ENCODE peak calls at places on chromosome 17, in ten cellular contexts. One of them, this sample, is unnamed.

GRCh38 chr17:40374965-40375498 is 10.5 kb upstream of the GJD3 start:
- DNase-seq in EL: no peak
- DNase-seq in stimulated activated naive B cell treated with anti-CD40 and anti-IgM and Interleukin-4, amounts not matched to agents 10 μg/mL and 1 μg/mL and 100 μg/mL, for 72 hours: no peak
- DNase-seq in HL-60: no peak
- DNase-seq in A549: no peak
- DNase-seq in A172: no peak
- DNase-seq in effector CD4-positive, alpha-beta T cell: no peak
- DNase-seq in uterus: no peak
- DNase-seq in DMS 273 treated with DMSO at 0.1 percent for 48 hours: no peak
- DNase-seq in fibroblast of lung: no peak
- DNase-seq in this sample: no peak

GRCh38 chr17:72931163-72931562 is 161.3 kb downstream of the SLC39A11 start:
- DNase-seq in HL-60: no peak
- DNase-seq in EL: no peak
- DNase-seq in A172: no peak
- DNase-seq in uterus: no peak
- DNase-seq in DMS 273 treated with DMSO at 0.1 percent for 48 hours: no peak
- DNase-seq in fibroblast of lung: no peak
- DNase-seq in effector CD4-positive, alpha-beta T cell: no peak
- DNase-seq in stimulated activated naive B cell treated with anti-CD40 and anti-IgM and Interleukin-4, amounts not matched to agents 10 μg/mL and 1 μg/mL and 100 μg/mL, for 72 hours: no peak
- DNase-seq in A549: no peak
- DNase-seq in this sample: no peak

GRCh38 chr17:19703106-19703775 is 13.1 kb downstream of the SLC47A2 start:
- DNase-seq in DMS 273 treated with DMSO at 0.1 percent for 48 hours: peak
- DNase-seq in A549: no peak
- DNase-seq in EL: no peak
- DNase-seq in fibroblast of lung: no peak
- DNase-seq in uterus: no peak
- DNase-seq in stimulated activated naive B cell treated with anti-CD40 and anti-IgM and Interleukin-4, amounts not matched to agents 10 μg/mL and 1 μg/mL and 100 μg/mL, for 72 hours: no peak
- DNase-seq in A172: no peak
- DNase-seq in effector CD4-positive, alpha-beta T cell: no peak
- DNase-seq in HL-60: no peak
- DNase-seq in this sample: no peak

GRCh38 chr17:1241904-1242303 is 28.3 kb upstream of the BHLHA9 start:
- DNase-seq in stimulated activated naive B cell treated with anti-CD40 and anti-IgM and Interleukin-4, amounts not matched to agents 10 μg/mL and 1 μg/mL and 100 μg/mL, for 72 hours: no peak
- DNase-seq in uterus: peak
- DNase-seq in A549: no peak
- DNase-seq in effector CD4-positive, alpha-beta T cell: no peak
- DNase-seq in EL: no peak
- DNase-seq in fibroblast of lung: peak
- DNase-seq in A172: no peak
- DNase-seq in DMS 273 treated with DMSO at 0.1 percent for 48 hours: no peak
- DNase-seq in HL-60: no peak
- DNase-seq in this sample: peak

GRCh38 chr17:34542700-34543336 is 36.6 kb upstream of the TMEM132E start:
- DNase-seq in stimulated activated naive B cell treated with anti-CD40 and anti-IgM and Interleukin-4, amounts not matched to agents 10 μg/mL and 1 μg/mL and 100 μg/mL, for 72 hours: peak
- DNase-seq in HL-60: peak
- DNase-seq in effector CD4-positive, alpha-beta T cell: peak
- DNase-seq in fibroblast of lung: peak
- DNase-seq in uterus: peak
- DNase-seq in A172: no peak
- DNase-seq in DMS 273 treated with DMSO at 0.1 percent for 48 hours: no peak
- DNase-seq in A549: peak
- DNase-seq in EL: peak
- DNase-seq in this sample: peak

GRCh38 chr17:45394913-45395568 is 37.6 kb downstream of the ARHGAP27 start:
- DNase-seq in HL-60: no peak
- DNase-seq in uterus: peak
- DNase-seq in A549: peak
- DNase-seq in EL: peak
- DNase-seq in effector CD4-positive, alpha-beta T cell: no peak
- DNase-seq in fibroblast of lung: peak
- DNase-seq in stimulated activated naive B cell treated with anti-CD40 and anti-IgM and Interleukin-4, amounts not matched to agents 10 μg/mL and 1 μg/mL and 100 μg/mL, for 72 hours: no peak
- DNase-seq in A172: peak
- DNase-seq in DMS 273 treated with DMSO at 0.1 percent for 48 hours: no peak
- DNase-seq in this sample: peak

GRCh38 chr17:54007855-54008254 is 185.1 kb downstream of the KIF2B start:
- DNase-seq in A549: no peak
- DNase-seq in A172: no peak
- DNase-seq in uterus: no peak
- DNase-seq in HL-60: no peak
- DNase-seq in fibroblast of lung: no peak
- DNase-seq in DMS 273 treated with DMSO at 0.1 percent for 48 hours: no peak
- DNase-seq in EL: no peak
- DNase-seq in stimulated activated naive B cell treated with anti-CD40 and anti-IgM and Interleukin-4, amounts not matched to agents 10 μg/mL and 1 μg/mL and 100 μg/mL, for 72 hours: no peak
- DNase-seq in effector CD4-positive, alpha-beta T cell: no peak
- DNase-seq in this sample: no peak

GRCh38 chr17:74601944-74602572 is 10.0 kb upstream of the CD300LD start:
- DNase-seq in effector CD4-positive, alpha-beta T cell: no peak
- DNase-seq in HL-60: peak
- DNase-seq in stimulated activated naive B cell treated with anti-CD40 and anti-IgM and Interleukin-4, amounts not matched to agents 10 μg/mL and 1 μg/mL and 100 μg/mL, for 72 hours: no peak
- DNase-seq in EL: peak
- DNase-seq in A172: peak
- DNase-seq in A549: peak
- DNase-seq in fibroblast of lung: peak
- DNase-seq in DMS 273 treated with DMSO at 0.1 percent for 48 hours: no peak
- DNase-seq in uterus: no peak
- DNase-seq in this sample: peak

GRCh38 chr17:74742153-74742515 is 5.1 kb downstream of the RAB37 start:
- DNase-seq in stimulated activated naive B cell treated with anti-CD40 and anti-IgM and Interleukin-4, amounts not matched to agents 10 μg/mL and 1 μg/mL and 100 μg/mL, for 72 hours: no peak
- DNase-seq in EL: peak
- DNase-seq in effector CD4-positive, alpha-beta T cell: no peak
- DNase-seq in DMS 273 treated with DMSO at 0.1 percent for 48 hours: no peak
- DNase-seq in A549: no peak
- DNase-seq in uterus: no peak
- DNase-seq in A172: peak
- DNase-seq in fibroblast of lung: no peak
- DNase-seq in HL-60: no peak
- DNase-seq in this sample: no peak

GRCh38 chr17:39213852-39214251 is 11.9 kb downstream of the STAC2 start:
- DNase-seq in EL: peak
- DNase-seq in A172: peak
- DNase-seq in A549: peak
- DNase-seq in effector CD4-positive, alpha-beta T cell: no peak
- DNase-seq in stimulated activated naive B cell treated with anti-CD40 and anti-IgM and Interleukin-4, amounts not matched to agents 10 μg/mL and 1 μg/mL and 100 μg/mL, for 72 hours: no peak
- DNase-seq in uterus: no peak
- DNase-seq in HL-60: no peak
- DNase-seq in fibroblast of lung: peak
- DNase-seq in DMS 273 treated with DMSO at 0.1 percent for 48 hours: no peak
- DNase-seq in this sample: peak

GRCh38 chr17:14747576-14747940 is 446.7 kb downstream of the HS3ST3B1 start:
- DNase-seq in stimulated activated naive B cell treated with anti-CD40 and anti-IgM and Interleukin-4, amounts not matched to agents 10 μg/mL and 1 μg/mL and 100 μg/mL, for 72 hours: no peak
- DNase-seq in effector CD4-positive, alpha-beta T cell: no peak
- DNase-seq in EL: no peak
- DNase-seq in uterus: no peak
- DNase-seq in A549: no peak
- DNase-seq in A172: no peak
- DNase-seq in fibroblast of lung: no peak
- DNase-seq in HL-60: no peak
- DNase-seq in DMS 273 treated with DMSO at 0.1 percent for 48 hours: no peak
- DNase-seq in this sample: no peak

GRCh38 chr17:8894673-8895578 is 27.5 kb upstream of the PIK3R6 start:
- DNase-seq in effector CD4-positive, alpha-beta T cell: peak
- DNase-seq in HL-60: no peak
- DNase-seq in uterus: no peak
- DNase-seq in stimulated activated naive B cell treated with anti-CD40 and anti-IgM and Interleukin-4, amounts not matched to agents 10 μg/mL and 1 μg/mL and 100 μg/mL, for 72 hours: no peak
- DNase-seq in A172: peak
- DNase-seq in EL: peak
- DNase-seq in A549: peak
- DNase-seq in fibroblast of lung: peak
- DNase-seq in DMS 273 treated with DMSO at 0.1 percent for 48 hours: peak
- DNase-seq in this sample: peak

GRCh38 chr17:55496094-55496881 is 15.0 kb downstream of the SMIM36 start:
- DNase-seq in A549: peak
- DNase-seq in fibroblast of lung: peak
- DNase-seq in EL: peak
- DNase-seq in A172: peak
- DNase-seq in DMS 273 treated with DMSO at 0.1 percent for 48 hours: peak
- DNase-seq in stimulated activated naive B cell treated with anti-CD40 and anti-IgM and Interleukin-4, amounts not matched to agents 10 μg/mL and 1 μg/mL and 100 μg/mL, for 72 hours: no peak
- DNase-seq in uterus: no peak
- DNase-seq in HL-60: peak
- DNase-seq in effector CD4-positive, alpha-beta T cell: no peak
- DNase-seq in this sample: no peak

GRCh38 chr17:27319536-27320221 is 25.8 kb downstream of the WSB1 start:
- DNase-seq in A172: peak
- DNase-seq in A549: no peak
- DNase-seq in fibroblast of lung: peak
- DNase-seq in uterus: peak
- DNase-seq in DMS 273 treated with DMSO at 0.1 percent for 48 hours: peak
- DNase-seq in HL-60: no peak
- DNase-seq in EL: no peak
- DNase-seq in stimulated activated naive B cell treated with anti-CD40 and anti-IgM and Interleukin-4, amounts not matched to agents 10 μg/mL and 1 μg/mL and 100 μg/mL, for 72 hours: no peak
- DNase-seq in effector CD4-positive, alpha-beta T cell: no peak
- DNase-seq in this sample: peak

GRCh38 chr17:1470774-1471462 is 14.9 kb upstream of the CRK start:
- DNase-seq in DMS 273 treated with DMSO at 0.1 percent for 48 hours: no peak
- DNase-seq in A549: no peak
- DNase-seq in HL-60: no peak
- DNase-seq in EL: no peak
- DNase-seq in uterus: no peak
- DNase-seq in fibroblast of lung: no peak
- DNase-seq in effector CD4-positive, alpha-beta T cell: no peak
- DNase-seq in A172: no peak
- DNase-seq in stimulated activated naive B cell treated with anti-CD40 and anti-IgM and Interleukin-4, amounts not matched to agents 10 μg/mL and 1 μg/mL and 100 μg/mL, for 72 hours: no peak
- DNase-seq in this sample: no peak

GRCh38 chr17:66301864-66302741 is at the start of gene PRKCA:
- DNase-seq in DMS 273 treated with DMSO at 0.1 percent for 48 hours: peak
- DNase-seq in EL: peak
- DNase-seq in stimulated activated naive B cell treated with anti-CD40 and anti-IgM and Interleukin-4, amounts not matched to agents 10 μg/mL and 1 μg/mL and 100 μg/mL, for 72 hours: peak
- DNase-seq in A549: peak
- DNase-seq in effector CD4-positive, alpha-beta T cell: peak
- DNase-seq in HL-60: peak
- DNase-seq in uterus: peak
- DNase-seq in A172: peak
- DNase-seq in fibroblast of lung: peak
- DNase-seq in this sample: peak

GRCh38 chr17:55735784-55736405 is 13.2 kb upstream of the TMEM100 start:
- DNase-seq in EL: peak
- DNase-seq in effector CD4-positive, alpha-beta T cell: no peak
- DNase-seq in fibroblast of lung: peak
- DNase-seq in A549: peak
- DNase-seq in uterus: peak
- DNase-seq in DMS 273 treated with DMSO at 0.1 percent for 48 hours: no peak
- DNase-seq in stimulated activated naive B cell treated with anti-CD40 and anti-IgM and Interleukin-4, amounts not matched to agents 10 μg/mL and 1 μg/mL and 100 μg/mL, for 72 hours: peak
- DNase-seq in HL-60: no peak
- DNase-seq in A172: peak
- DNase-seq in this sample: peak

GRCh38 chr17:4136373-4136772 is 6.5 kb downstream of the ZZEF1 start:
- DNase-seq in fibroblast of lung: peak
- DNase-seq in EL: no peak
- DNase-seq in DMS 273 treated with DMSO at 0.1 percent for 48 hours: no peak
- DNase-seq in stimulated activated naive B cell treated with anti-CD40 and anti-IgM and Interleukin-4, amounts not matched to agents 10 μg/mL and 1 μg/mL and 100 μg/mL, for 72 hours: no peak
- DNase-seq in HL-60: no peak
- DNase-seq in A172: no peak
- DNase-seq in uterus: no peak
- DNase-seq in effector CD4-positive, alpha-beta T cell: no peak
- DNase-seq in A549: no peak
- DNase-seq in this sample: peak

GRCh38 chr17:28746611-28747045 is 2.8 kb downstream of the TRAF4 start:
- DNase-seq in stimulated activated naive B cell treated with anti-CD40 and anti-IgM and Interleukin-4, amounts not matched to agents 10 μg/mL and 1 μg/mL and 100 μg/mL, for 72 hours: no peak
- DNase-seq in A172: peak
- DNase-seq in effector CD4-positive, alpha-beta T cell: no peak
- DNase-seq in uterus: no peak
- DNase-seq in EL: no peak
- DNase-seq in HL-60: no peak
- DNase-seq in fibroblast of lung: no peak
- DNase-seq in DMS 273 treated with DMSO at 0.1 percent for 48 hours: peak
- DNase-seq in A549: no peak
- DNase-seq in this sample: peak

GRCh38 chr17:9959377-9959981 is 54.4 kb upstream of the RCVRN start:
- DNase-seq in effector CD4-positive, alpha-beta T cell: no peak
- DNase-seq in A172: peak
- DNase-seq in HL-60: no peak
- DNase-seq in stimulated activated naive B cell treated with anti-CD40 and anti-IgM and Interleukin-4, amounts not matched to agents 10 μg/mL and 1 μg/mL and 100 μg/mL, for 72 hours: peak
- DNase-seq in A549: peak
- DNase-seq in DMS 273 treated with DMSO at 0.1 percent for 48 hours: peak
- DNase-seq in fibroblast of lung: peak
- DNase-seq in uterus: peak
- DNase-seq in EL: peak
- DNase-seq in this sample: peak

GRCh38 chr17:68048996-68049395 is 13.5 kb downstream of the KPNA2 start:
- DNase-seq in A549: no peak
- DNase-seq in stimulated activated naive B cell treated with anti-CD40 and anti-IgM and Interleukin-4, amounts not matched to agents 10 μg/mL and 1 μg/mL and 100 μg/mL, for 72 hours: no peak
- DNase-seq in uterus: no peak
- DNase-seq in A172: peak
- DNase-seq in EL: peak
- DNase-seq in fibroblast of lung: no peak
- DNase-seq in effector CD4-positive, alpha-beta T cell: no peak
- DNase-seq in HL-60: no peak
- DNase-seq in DMS 273 treated with DMSO at 0.1 percent for 48 hours: peak
- DNase-seq in this sample: no peak

GRCh38 chr17:79631640-79632431 is 21.0 kb upstream of the RBFOX3 start:
- DNase-seq in HL-60: no peak
- DNase-seq in effector CD4-positive, alpha-beta T cell: no peak
- DNase-seq in DMS 273 treated with DMSO at 0.1 percent for 48 hours: no peak
- DNase-seq in uterus: peak
- DNase-seq in A549: no peak
- DNase-seq in EL: no peak
- DNase-seq in stimulated activated naive B cell treated with anti-CD40 and anti-IgM and Interleukin-4, amounts not matched to agents 10 μg/mL and 1 μg/mL and 100 μg/mL, for 72 hours: no peak
- DNase-seq in A172: no peak
- DNase-seq in fibroblast of lung: no peak
- DNase-seq in this sample: no peak

GRCh38 chr17:13001991-13002615 is 15.7 kb downstream of the ELAC2 start:
- DNase-seq in DMS 273 treated with DMSO at 0.1 percent for 48 hours: no peak
- DNase-seq in EL: no peak
- DNase-seq in effector CD4-positive, alpha-beta T cell: no peak
- DNase-seq in fibroblast of lung: peak
- DNase-seq in HL-60: no peak
- DNase-seq in stimulated activated naive B cell treated with anti-CD40 and anti-IgM and Interleukin-4, amounts not matched to agents 10 μg/mL and 1 μg/mL and 100 μg/mL, for 72 hours: no peak
- DNase-seq in uterus: no peak
- DNase-seq in A172: no peak
- DNase-seq in A549: no peak
- DNase-seq in this sample: peak

GRCh38 chr17:46109603-46110189 is 83.5 kb downstream of the KANSL1 start:
- DNase-seq in effector CD4-positive, alpha-beta T cell: no peak
- DNase-seq in uterus: no peak
- DNase-seq in HL-60: no peak
- DNase-seq in A172: no peak
- DNase-seq in stimulated activated naive B cell treated with anti-CD40 and anti-IgM and Interleukin-4, amounts not matched to agents 10 μg/mL and 1 μg/mL and 100 μg/mL, for 72 hours: no peak
- DNase-seq in EL: no peak
- DNase-seq in fibroblast of lung: no peak
- DNase-seq in A549: no peak
- DNase-seq in DMS 273 treated with DMSO at 0.1 percent for 48 hours: no peak
- DNase-seq in this sample: no peak

GRCh38 chr17:81230043-81230820 is 7.5 kb upstream of the CEP131 start:
- DNase-seq in A172: no peak
- DNase-seq in DMS 273 treated with DMSO at 0.1 percent for 48 hours: no peak
- DNase-seq in effector CD4-positive, alpha-beta T cell: no peak
- DNase-seq in EL: no peak
- DNase-seq in stimulated activated naive B cell treated with anti-CD40 and anti-IgM and Interleukin-4, amounts not matched to agents 10 μg/mL and 1 μg/mL and 100 μg/mL, for 72 hours: no peak
- DNase-seq in HL-60: no peak
- DNase-seq in fibroblast of lung: no peak
- DNase-seq in A549: peak
- DNase-seq in uterus: no peak
- DNase-seq in this sample: no peak

GRCh38 chr17:40419559-40420331 is 2.0 kb upstream of the TOP2A start:
- DNase-seq in DMS 273 treated with DMSO at 0.1 percent for 48 hours: no peak
- DNase-seq in HL-60: peak
- DNase-seq in A549: no peak
- DNase-seq in fibroblast of lung: no peak
- DNase-seq in A172: no peak
- DNase-seq in uterus: no peak
- DNase-seq in EL: no peak
- DNase-seq in stimulated activated naive B cell treated with anti-CD40 and anti-IgM and Interleukin-4, amounts not matched to agents 10 μg/mL and 1 μg/mL and 100 μg/mL, for 72 hours: no peak
- DNase-seq in effector CD4-positive, alpha-beta T cell: no peak
- DNase-seq in this sample: no peak

GRCh38 chr17:37787055-37787720 is 42.3 kb upstream of the HNF1B start:
- DNase-seq in A172: no peak
- DNase-seq in EL: peak
- DNase-seq in A549: peak
- DNase-seq in fibroblast of lung: peak
- DNase-seq in stimulated activated naive B cell treated with anti-CD40 and anti-IgM and Interleukin-4, amounts not matched to agents 10 μg/mL and 1 μg/mL and 100 μg/mL, for 72 hours: no peak
- DNase-seq in uterus: no peak
- DNase-seq in effector CD4-positive, alpha-beta T cell: no peak
- DNase-seq in DMS 273 treated with DMSO at 0.1 percent for 48 hours: no peak
- DNase-seq in HL-60: no peak
- DNase-seq in this sample: peak

GRCh38 chr17:7293821-7294613 is 422 bp downstream of the YBX2 start:
- DNase-seq in A172: no peak
- DNase-seq in stimulated activated naive B cell treated with anti-CD40 and anti-IgM and Interleukin-4, amounts not matched to agents 10 μg/mL and 1 μg/mL and 100 μg/mL, for 72 hours: no peak
- DNase-seq in HL-60: no peak
- DNase-seq in uterus: no peak
- DNase-seq in EL: no peak
- DNase-seq in A549: no peak
- DNase-seq in effector CD4-positive, alpha-beta T cell: no peak
- DNase-seq in DMS 273 treated with DMSO at 0.1 percent for 48 hours: no peak
- DNase-seq in fibroblast of lung: no peak
- DNase-seq in this sample: no peak